ENCODE peak calls at places on chromosomes 1 and 21, in four cellular contexts. One of them, this sample, is unnamed.

GRCh38 chr1:164733070-164733469 is 174.1 kb downstream of the PBX1 start:
- DNase-seq in stomach: no peak
- DNase-seq in mucosa of descending colon: no peak
- DNase-seq in cardiac muscle cell: no peak
- DNase-seq in this sample: no peak

GRCh38 chr1:110673805-110674336 is 869 bp downstream of the KCNA3 start:
- DNase-seq in stomach: no peak
- DNase-seq in mucosa of descending colon: peak
- DNase-seq in cardiac muscle cell: no peak
- DNase-seq in this sample: no peak

GRCh38 chr1:25650219-25650576 is 33.6 kb downstream of the MAN1C1 start:
- DNase-seq in stomach: no peak
- DNase-seq in mucosa of descending colon: no peak
- DNase-seq in cardiac muscle cell: no peak
- DNase-seq in this sample: no peak

GRCh38 chr1:64493864-64494263 is 23.9 kb downstream of the CACHD1 start:
- DNase-seq in stomach: no peak
- DNase-seq in mucosa of descending colon: no peak
- DNase-seq in cardiac muscle cell: peak
- DNase-seq in this sample: no peak

GRCh38 chr1:210978316-210978993 is 155.5 kb downstream of the KCNH1 start:
- DNase-seq in stomach: no peak
- DNase-seq in mucosa of descending colon: no peak
- DNase-seq in cardiac muscle cell: no peak
- DNase-seq in this sample: no peak

GRCh38 chr21:26513212-26513611 is 59.9 kb downstream of the CYYR1 start:
- DNase-seq in stomach: no peak
- DNase-seq in mucosa of descending colon: no peak
- DNase-seq in cardiac muscle cell: no peak
- DNase-seq in this sample: no peak

GRCh38 chr1:224616761-224617409 is 768 bp downstream of the CNIH3 start:
- DNase-seq in stomach: no peak
- DNase-seq in mucosa of descending colon: no peak
- DNase-seq in cardiac muscle cell: no peak
- DNase-seq in this sample: no peak

GRCh38 chr1:109047339-109047738 is 5.4 kb upstream of the WDR47 start:
- DNase-seq in stomach: no peak
- DNase-seq in mucosa of descending colon: no peak
- DNase-seq in cardiac muscle cell: no peak
- DNase-seq in this sample: no peak

GRCh38 chr1:45043094-45043493 is 31.0 kb downstream of the UROD start:
- DNase-seq in stomach: no peak
- DNase-seq in mucosa of descending colon: no peak
- DNase-seq in cardiac muscle cell: no peak
- DNase-seq in this sample: no peak

GRCh38 chr1:37284053-37284452 is 190.3 kb upstream of the ZC3H12A start:
- DNase-seq in stomach: no peak
- DNase-seq in mucosa of descending colon: no peak
- DNase-seq in cardiac muscle cell: no peak
- DNase-seq in this sample: no peak

GRCh38 chr1:167705250-167705649 is 16.5 kb upstream of the MPZL1 start:
- DNase-seq in stomach: no peak
- DNase-seq in mucosa of descending colon: no peak
- DNase-seq in cardiac muscle cell: peak
- DNase-seq in this sample: no peak

GRCh38 chr1:228002792-228003191 is 4.0 kb upstream of the WNT3A start:
- DNase-seq in stomach: peak
- DNase-seq in mucosa of descending colon: no peak
- DNase-seq in cardiac muscle cell: no peak
- DNase-seq in this sample: no peak

GRCh38 chr1:228004887-228005462 is 1.8 kb upstream of the WNT3A start:
- DNase-seq in stomach: peak
- DNase-seq in mucosa of descending colon: no peak
- DNase-seq in cardiac muscle cell: no peak
- DNase-seq in this sample: no peak

GRCh38 chr1:228005511-228006033 is 1.2 kb upstream of the WNT3A start:
- DNase-seq in stomach: peak
- DNase-seq in mucosa of descending colon: no peak
- DNase-seq in cardiac muscle cell: no peak
- DNase-seq in this sample: no peak

GRCh38 chr1:228003461-228004330 is 3.1 kb upstream of the WNT3A start:
- DNase-seq in stomach: peak
- DNase-seq in mucosa of descending colon: no peak
- DNase-seq in cardiac muscle cell: no peak
- DNase-seq in this sample: no peak

DNA sequence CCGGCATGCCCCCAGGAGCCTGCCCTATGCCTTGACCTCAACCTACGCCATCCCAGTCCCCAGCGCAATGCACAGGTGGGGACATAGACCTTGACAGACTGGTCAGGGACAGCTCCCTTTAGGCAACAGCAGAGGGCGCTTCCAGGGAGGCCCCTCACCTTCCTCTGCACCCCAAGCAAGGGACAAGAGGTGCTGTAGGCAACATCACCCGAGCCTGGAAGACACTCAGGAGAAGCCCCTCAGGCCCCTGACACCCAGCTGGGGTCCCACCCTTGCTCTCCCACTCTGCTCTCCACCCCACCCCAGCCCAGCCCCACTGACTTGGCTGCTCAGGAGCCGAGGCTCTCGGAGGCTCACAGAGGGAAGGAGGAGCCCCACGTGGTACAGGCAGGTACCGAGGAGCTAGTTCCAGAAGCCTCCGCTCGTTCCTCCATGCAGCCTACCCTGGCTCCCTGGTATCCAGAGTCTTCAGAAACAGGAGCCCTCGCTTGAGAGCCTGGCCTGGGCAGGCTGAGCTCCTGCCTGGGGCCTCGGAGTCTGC is 2.4 kb upstream of the WNT3A start:
- DNase-seq in stomach: peak
- DNase-seq in mucosa of descending colon: no peak
- DNase-seq in cardiac muscle cell: peak
- DNase-seq in this sample: no peak
- TF ChIP-seq CTCF in stomach: no peak
- TF ChIP-seq CTCF in mucosa of descending colon: no peak
- TF ChIP-seq CTCF in cardiac muscle cell: peak
- TF ChIP-seq CTCF in this sample: peak

GRCh38 chr1:222588135-222588534 is 1.6 kb downstream of the TAF1A start:
- DNase-seq in stomach: no peak
- DNase-seq in mucosa of descending colon: no peak
- DNase-seq in cardiac muscle cell: no peak
- DNase-seq in this sample: no peak
- H3K4me3 ChIP-seq in stomach: no peak
- H3K4me3 ChIP-seq in mucosa of descending colon: no peak
- H3K4me3 ChIP-seq in cardiac muscle cell: no peak
- H3K4me3 ChIP-seq in this sample: no peak

GRCh38 chr1:93750946-93751345 is 69.3 kb upstream of the BCAR3 start:
- DNase-seq in stomach: no peak
- DNase-seq in mucosa of descending colon: no peak
- DNase-seq in cardiac muscle cell: no peak
- DNase-seq in this sample: no peak

GRCh38 chr1:93753766-93754763 is 72.4 kb upstream of the BCAR3 start:
- DNase-seq in stomach: no peak
- DNase-seq in mucosa of descending colon: no peak
- DNase-seq in cardiac muscle cell: no peak
- DNase-seq in this sample: peak

GRCh38 chr1:93749487-93749886 is 67.8 kb upstream of the BCAR3 start:
- DNase-seq in stomach: no peak
- DNase-seq in mucosa of descending colon: no peak
- DNase-seq in cardiac muscle cell: no peak
- DNase-seq in this sample: no peak

GRCh38 chr1:93749894-93750301 is 68.3 kb upstream of the BCAR3 start:
- DNase-seq in stomach: peak
- DNase-seq in mucosa of descending colon: no peak
- DNase-seq in cardiac muscle cell: peak
- DNase-seq in this sample: no peak

DNA sequence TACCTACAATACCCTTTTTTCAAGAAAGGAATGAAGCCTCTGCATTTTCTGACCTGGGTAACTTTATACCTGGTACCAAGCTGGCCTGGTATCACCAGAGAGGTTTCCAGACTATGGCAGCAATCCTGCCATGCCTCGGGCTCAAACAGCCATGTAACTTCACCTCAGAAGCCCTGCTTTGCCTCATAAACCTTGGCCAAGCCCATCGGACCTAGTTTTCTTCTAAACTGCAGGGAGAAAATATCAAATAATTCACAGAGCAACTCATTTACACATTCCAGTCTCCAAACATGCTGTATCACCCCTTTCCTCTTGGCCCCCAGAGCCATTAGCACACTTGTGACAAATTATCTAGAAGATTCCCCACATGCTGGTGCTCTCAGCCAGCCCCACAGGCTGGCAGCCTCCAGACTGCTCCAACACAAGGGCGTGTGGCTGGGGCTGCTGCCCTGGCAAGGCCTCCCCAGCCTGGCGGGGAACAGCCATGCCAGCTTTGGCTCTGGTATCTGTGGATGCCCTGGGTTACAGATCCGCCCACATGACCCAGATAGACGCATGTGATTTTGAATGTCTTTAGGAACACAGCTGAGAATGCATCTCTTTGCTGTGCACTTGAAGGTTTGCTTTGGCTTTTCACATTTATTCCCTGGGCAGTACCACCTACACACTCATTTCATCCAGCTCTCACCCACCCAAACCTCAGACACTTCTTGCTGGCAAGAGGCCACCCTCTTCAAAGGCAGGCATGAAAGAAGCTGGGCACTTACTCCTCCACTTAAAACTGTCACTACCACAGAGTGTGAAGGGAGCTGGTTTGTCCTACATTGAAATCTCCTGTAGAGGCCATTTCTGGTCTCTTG is 70.0 kb upstream of the BCAR3 start:
- DNase-seq in stomach: no peak
- DNase-seq in mucosa of descending colon: no peak
- DNase-seq in cardiac muscle cell: peak
- DNase-seq in this sample: no peak
- TF ChIP-seq CTCF in stomach: no peak
- TF ChIP-seq CTCF in mucosa of descending colon: no peak
- TF ChIP-seq CTCF in cardiac muscle cell: no peak
- TF ChIP-seq CTCF in this sample: no peak

DNA sequence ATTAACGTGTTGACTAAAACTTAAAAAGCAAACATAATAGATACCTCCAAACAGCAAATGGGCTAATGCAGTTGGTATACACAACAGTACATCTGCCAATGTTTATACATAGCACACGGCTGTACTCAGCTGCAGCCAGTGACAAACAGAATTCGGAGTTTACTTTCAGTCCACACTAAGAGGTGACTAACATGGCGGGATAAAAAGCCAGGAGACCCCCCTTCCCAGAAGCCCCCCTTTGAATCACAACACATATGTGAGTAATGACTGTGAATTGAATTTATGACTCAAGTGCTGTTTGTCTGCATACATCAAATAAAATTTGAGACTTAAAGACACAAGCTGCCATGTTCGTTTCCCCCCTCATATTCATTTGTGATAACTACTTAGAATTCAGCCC is 113.2 kb downstream of the RUNX1 start:
- DNase-seq in stomach: no peak
- DNase-seq in mucosa of descending colon: no peak
- DNase-seq in cardiac muscle cell: no peak
- DNase-seq in this sample: no peak
- H3K4me3 ChIP-seq in stomach: no peak
- H3K4me3 ChIP-seq in mucosa of descending colon: no peak
- H3K4me3 ChIP-seq in cardiac muscle cell: no peak
- H3K4me3 ChIP-seq in this sample: no peak

DNA sequence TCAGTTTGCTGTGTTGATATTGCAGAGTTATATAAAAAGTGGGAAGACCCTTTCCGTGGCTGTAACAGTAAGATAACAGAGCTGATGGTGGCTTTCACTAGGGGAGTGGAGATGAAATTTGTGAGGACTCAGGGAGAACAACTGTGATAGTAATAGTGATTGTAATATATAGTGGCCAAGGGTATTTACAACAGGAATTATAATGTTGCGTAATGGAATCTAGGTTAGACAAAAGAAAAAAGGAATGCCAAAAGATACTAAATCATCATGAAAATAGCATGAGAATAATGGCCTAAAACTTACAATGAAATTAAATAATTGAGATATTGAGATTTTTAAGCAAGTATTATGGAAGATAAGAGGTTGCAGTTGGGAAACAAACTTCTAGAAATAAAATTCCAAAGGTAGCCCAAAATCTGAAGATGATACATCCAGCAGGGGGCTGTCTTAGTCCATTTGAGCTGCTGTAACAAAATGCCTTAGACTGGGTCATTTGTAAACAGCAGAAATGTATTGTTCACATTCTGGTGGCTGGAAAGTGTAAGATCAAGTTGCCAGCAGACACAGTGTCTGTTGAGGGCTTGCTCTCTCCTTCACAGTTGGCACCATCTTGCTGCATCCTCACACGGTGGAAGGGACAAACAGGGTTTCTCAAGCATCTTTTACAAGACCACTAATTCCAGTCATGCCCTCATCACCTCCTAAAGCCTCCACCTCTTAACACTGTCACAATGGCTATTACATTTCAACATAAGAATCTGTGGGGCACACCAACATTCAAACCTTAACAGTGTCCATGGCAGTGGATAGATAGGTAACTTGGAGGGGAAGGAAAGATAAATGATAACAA is 711.2 kb downstream of the MRPL39 start:
- DNase-seq in stomach: peak
- DNase-seq in mucosa of descending colon: no peak
- DNase-seq in cardiac muscle cell: peak
- DNase-seq in this sample: no peak
- TF ChIP-seq CTCF in stomach: no peak
- TF ChIP-seq CTCF in mucosa of descending colon: no peak
- TF ChIP-seq CTCF in cardiac muscle cell: no peak
- TF ChIP-seq CTCF in this sample: peak

GRCh38 chr1:181092883-181093282 is 4.4 kb downstream of the IER5 start:
- DNase-seq in stomach: no peak
- DNase-seq in mucosa of descending colon: no peak
- DNase-seq in cardiac muscle cell: no peak
- DNase-seq in this sample: no peak
- H3K4me3 ChIP-seq in stomach: no peak
- H3K4me3 ChIP-seq in mucosa of descending colon: no peak
- H3K4me3 ChIP-seq in cardiac muscle cell: no peak
- H3K4me3 ChIP-seq in this sample: no peak

GRCh38 chr1:190320952-190321351 is 156.7 kb downstream of the BRINP3 start:
- DNase-seq in stomach: no peak
- DNase-seq in mucosa of descending colon: no peak
- DNase-seq in cardiac muscle cell: peak
- DNase-seq in this sample: peak
- TF ChIP-seq CTCF in stomach: no peak
- TF ChIP-seq CTCF in mucosa of descending colon: no peak
- TF ChIP-seq CTCF in cardiac muscle cell: peak
- TF ChIP-seq CTCF in this sample: peak

GRCh38 chr1:152112101-152112884 is 3.0 kb downstream of the TCHH start:
- DNase-seq in stomach: no peak
- DNase-seq in mucosa of descending colon: peak
- DNase-seq in cardiac muscle cell: no peak
- DNase-seq in this sample: no peak
- H3K4me3 ChIP-seq in stomach: peak
- H3K4me3 ChIP-seq in mucosa of descending colon: no peak
- H3K4me3 ChIP-seq in cardiac muscle cell: no peak
- H3K4me3 ChIP-seq in this sample: peak

This sample was measured in retinal pigment epithelial cell.